ENCODE peak calls at places on chromosome 1, in six cellular contexts. T, C, V, S, O and L are unnamed samples.

GRCh38 chr1:32014199-32014936 is 700 bp downstream of the KHDRBS1 start:
- DNase-seq in T (peak), C (peak), V (peak), S (peak), O (peak), L (peak)

GRCh38 chr1:186286615-186287317 is 88.3 kb downstream of the TPR start:
- DNase-seq in T (peak), C (no peak), V (no peak), S (no peak), O (no peak), L (no peak)

GRCh38 chr1:233482388-233482787 is 131.5 kb upstream of the KCNK1 start:
- DNase-seq in T (no peak), C (no peak), V (no peak), S (no peak), O (no peak), L (no peak)

GRCh38 chr1:156767879-156768608 is 709 bp downstream of the PRCC start:
- DNase-seq in T (no peak), C (peak), V (peak), S (peak), O (peak), L (peak)

GRCh38 chr1:5622412-5622811 is 369.8 kb downstream of the NPHP4 start:
- DNase-seq in T (no peak), C (no peak), V (no peak), S (no peak), O (no peak), L (no peak)

GRCh38 chr1:20698195-20698910 is 19.5 kb downstream of the KIF17 start:
- DNase-seq in T (peak), C (no peak), V (no peak), S (no peak), O (peak), L (no peak)

GRCh38 chr1:26538480-26539412 is 9.2 kb downstream of the RPS6KA1 start:
- DNase-seq in T (peak), C (no peak), V (peak), S (peak), O (peak), L (peak)

GRCh38 chr1:22619252-22619651 is 17.2 kb upstream of the C1QA start:
- DNase-seq in T (no peak), C (no peak), V (no peak), S (no peak), O (no peak), L (no peak)

GRCh38 chr1:45216861-45217260 is 10.5 kb upstream of the ZSWIM5 start:
- DNase-seq in T (no peak), C (no peak), V (no peak), S (no peak), O (peak), L (no peak)

GRCh38 chr1:149848811-149849210 is 50.6 kb upstream of the BOLA1 start:
- DNase-seq in T (no peak), C (no peak), V (no peak), S (no peak), O (peak), L (peak)

GRCh38 chr1:221439734-221440436 is 302.0 kb downstream of the DUSP10 start:
- DNase-seq in T (peak), C (no peak), V (no peak), S (no peak), O (peak), L (peak)

GRCh38 chr1:74363220-74363619 is 128.0 kb downstream of the TNNI3K start:
- DNase-seq in T (no peak), C (no peak), V (no peak), S (no peak), O (no peak), L (no peak)

GRCh38 chr1:43554444-43554992 is 23.8 kb downstream of the PTPRF start:
- DNase-seq in T (peak), C (no peak), V (peak), S (no peak), O (peak), L (no peak)

GRCh38 chr1:153985341-153985912 is 712 bp downstream of the RAB13 start:
- DNase-seq in T (peak), C (no peak), V (peak), S (peak), O (peak), L (no peak)

GRCh38 chr1:214372092-214372491 is 91.1 kb downstream of the SMYD2 start:
- DNase-seq in T (no peak), C (no peak), V (no peak), S (no peak), O (peak), L (no peak)

GRCh38 chr1:173444757-173445156 is 32.4 kb upstream of the PRDX6 start:
- DNase-seq in T (no peak), C (no peak), V (no peak), S (no peak), O (no peak), L (peak)

GRCh38 chr1:184101116-184101515 is 49.6 kb downstream of the TSEN15 start:
- DNase-seq in T (no peak), C (no peak), V (no peak), S (no peak), O (no peak), L (no peak)

GRCh38 chr1:20725189-20726106 is 7.1 kb downstream of the SH2D5 start:
- DNase-seq in T (peak), C (no peak), V (peak), S (no peak), O (peak), L (no peak)

GRCh38 chr1:111541721-111542120 is 38.3 kb upstream of the ADORA3 start:
- DNase-seq in T (peak), C (no peak), V (no peak), S (no peak), O (peak), L (peak)

GRCh38 chr1:21854090-21854750 is 42.2 kb downstream of the LDLRAD2 start:
- DNase-seq in T (no peak), C (no peak), V (no peak), S (no peak), O (no peak), L (no peak)

GRCh38 chr1:234968470-234968869 is 160.2 kb downstream of the TOMM20 start:
- DNase-seq in T (no peak), C (no peak), V (no peak), S (no peak), O (no peak), L (peak)

GRCh38 chr1:63713627-63714481 is 60.0 kb upstream of the ROR1 start:
- DNase-seq in T (peak), C (no peak), V (peak), S (no peak), O (no peak), L (no peak)

GRCh38 chr1:79044974-79045650 is 38.6 kb upstream of the ADGRL4 start:
- DNase-seq in T (no peak), C (no peak), V (peak), S (peak), O (peak), L (no peak)

GRCh38 chr1:56094168-56094567 is 485.2 kb downstream of the PLPP3 start:
- DNase-seq in T (no peak), C (no peak), V (no peak), S (no peak), O (no peak), L (no peak)

GRCh38 chr1:218034464-218034863 is 250.6 kb upstream of the RRP15 start:
- DNase-seq in T (no peak), C (peak), V (peak), S (no peak), O (peak), L (no peak)

GRCh38 chr1:23854568-23854967 is 13.5 kb downstream of the FUCA1 start:
- DNase-seq in T (no peak), C (no peak), V (no peak), S (no peak), O (peak), L (no peak)

GRCh38 chr1:82392513-82392912 is 591.8 kb downstream of the ADGRL2 start:
- DNase-seq in T (peak), C (no peak), V (no peak), S (no peak), O (no peak), L (no peak)

GRCh38 chr1:201346337-201346939 is 31.0 kb downstream of the TNNT2 start:
- DNase-seq in T (peak), C (peak), V (peak), S (peak), O (peak), L (peak)

GRCh38 chr1:52632732-52633290 is at the start of gene SHISAL2A:
- DNase-seq in T (no peak), C (peak), V (peak), S (peak), O (peak), L (peak)

GRCh38 chr1:175090775-175091174 is 23.1 kb downstream of the TNN start:
- DNase-seq in T (no peak), C (no peak), V (no peak), S (no peak), O (no peak), L (no peak)

GRCh38 chr1:65881070-65881594 is 88.4 kb downstream of the PDE4B start:
- DNase-seq in T (peak), C (no peak), V (no peak), S (no peak), O (peak), L (no peak)

GRCh38 chr1:181100015-181100905 is 11.8 kb downstream of the IER5 start:
- DNase-seq in T (no peak), C (no peak), V (no peak), S (no peak), O (peak), L (peak)

GRCh38 chr1:24155011-24155782 is 12.3 kb upstream of the IL22RA1 start:
- DNase-seq in T (no peak), C (no peak), V (peak), S (peak), O (peak), L (no peak)

GRCh38 chr1:78255849-78256248 is 210.1 kb downstream of the GIPC2 start:
- DNase-seq in T (no peak), C (no peak), V (no peak), S (no peak), O (no peak), L (no peak)

GRCh38 chr1:154992721-154993571 is 440 bp upstream of the LENEP start:
- DNase-seq in T (peak), C (no peak), V (peak), S (peak), O (peak), L (no peak)

GRCh38 chr1:158686430-158687009 is at the start of gene SPTA1:
- DNase-seq in T (no peak), C (no peak), V (no peak), S (no peak), O (peak), L (no peak)

GRCh38 chr1:51902456-51902855 is 23.9 kb upstream of the NRDC start:
- DNase-seq in T (no peak), C (no peak), V (no peak), S (no peak), O (no peak), L (peak)

GRCh38 chr1:224534731-224535130 is 81.4 kb upstream of the CNIH3 start:
- DNase-seq in T (no peak), C (no peak), V (no peak), S (no peak), O (no peak), L (no peak)

GRCh38 chr1:153652795-153653507 is 5.6 kb upstream of the SNAPIN start:
- DNase-seq in T (peak), C (no peak), V (no peak), S (no peak), O (peak), L (peak)

GRCh38 chr1:113390871-113391642 is 742 bp downstream of the MAGI3 start:
- DNase-seq in T (no peak), C (no peak), V (peak), S (peak), O (peak), L (peak)
- H3K23ac ChIP-seq in T (peak), C (peak), V (no peak), S (no peak), O (no peak), L (no peak)

GRCh38 chr1:248838357-248839167 is 538 bp downstream of the ZNF672 start:
- DNase-seq in T (peak), C (peak), V (peak), S (peak), O (peak), L (peak)
- H3K23ac ChIP-seq in T (peak), C (peak), V (no peak), S (no peak), O (peak), L (no peak)

GRCh38 chr1:226937940-226938725 is 2.0 kb upstream of the COQ8A start:
- DNase-seq in T (no peak), C (no peak), V (no peak), S (no peak), O (no peak), L (peak)

GRCh38 chr1:226940806-226941067 is 643 bp downstream of the COQ8A start:
- DNase-seq in T (no peak), C (no peak), V (no peak), S (no peak), O (no peak), L (no peak)

GRCh38 chr1:226938903-226939438 is 1.1 kb upstream of the COQ8A start:
- DNase-seq in T (peak), C (no peak), V (no peak), S (no peak), O (peak), L (peak)

GRCh38 chr1:226939439-226940028 is 560 bp upstream of the COQ8A start:
- DNase-seq in T (no peak), C (no peak), V (no peak), S (no peak), O (no peak), L (peak)

GRCh38 chr1:226940029-226940805 is at the start of gene COQ8A:
- DNase-seq in T (peak), C (peak), V (peak), S (peak), O (peak), L (peak)
- H3K23ac ChIP-seq in T (peak), C (peak), V (no peak), S (no peak), O (no peak), L (no peak)

GRCh38 chr1:236064674-236065508 is at the start of gene NID1:
- DNase-seq in T (peak), C (peak), V (peak), S (peak), O (peak), L (peak)
- H3K23ac ChIP-seq in T (peak), C (peak), V (no peak), S (no peak), O (no peak), L (no peak)

DNA sequence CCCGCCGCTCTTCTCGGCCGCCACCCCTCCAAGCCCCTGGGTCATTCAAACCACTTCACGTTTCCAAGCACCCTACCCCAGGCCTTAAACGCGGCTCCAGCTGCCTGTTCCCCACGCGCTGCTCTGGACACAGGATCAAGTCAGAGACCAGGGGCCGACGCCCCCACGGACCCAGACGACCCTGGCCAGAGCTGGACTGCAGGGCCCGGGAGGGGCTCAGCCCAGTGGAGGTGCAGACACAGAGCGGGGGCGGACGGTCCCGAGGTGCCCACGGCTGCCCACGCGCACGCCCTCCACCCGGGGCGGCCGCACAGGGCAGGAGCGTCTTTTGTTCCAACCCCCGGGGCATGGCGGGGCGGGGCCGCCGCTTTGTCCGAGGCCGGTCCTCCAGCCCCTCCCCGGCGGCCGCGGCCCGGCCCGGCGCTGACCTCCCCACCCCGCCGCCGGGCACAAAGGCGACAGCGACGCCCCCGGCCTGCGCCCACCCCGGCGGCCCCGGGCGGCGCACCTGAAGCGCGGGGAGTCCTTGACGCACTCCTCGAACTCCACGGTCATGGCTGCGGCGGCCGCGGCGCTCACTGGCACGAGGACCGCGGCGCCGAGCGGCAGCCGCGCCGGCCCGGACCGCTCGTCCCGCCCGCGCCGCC is 346 bp downstream of the ACAP3 start:
- DNase-seq in T (no peak), C (no peak), V (no peak), S (no peak), O (no peak), L (peak)
- H3K23ac ChIP-seq in T (peak), C (peak), V (no peak), S (no peak), O (no peak), L (no peak)

GRCh38 chr1:37692078-37692833 is at the start of gene CDCA8:
- DNase-seq in T (peak), C (peak), V (peak), S (peak), O (peak), L (peak)
- H3K23ac ChIP-seq in T (no peak), C (peak), V (no peak), S (no peak), O (peak), L (no peak)

DNA sequence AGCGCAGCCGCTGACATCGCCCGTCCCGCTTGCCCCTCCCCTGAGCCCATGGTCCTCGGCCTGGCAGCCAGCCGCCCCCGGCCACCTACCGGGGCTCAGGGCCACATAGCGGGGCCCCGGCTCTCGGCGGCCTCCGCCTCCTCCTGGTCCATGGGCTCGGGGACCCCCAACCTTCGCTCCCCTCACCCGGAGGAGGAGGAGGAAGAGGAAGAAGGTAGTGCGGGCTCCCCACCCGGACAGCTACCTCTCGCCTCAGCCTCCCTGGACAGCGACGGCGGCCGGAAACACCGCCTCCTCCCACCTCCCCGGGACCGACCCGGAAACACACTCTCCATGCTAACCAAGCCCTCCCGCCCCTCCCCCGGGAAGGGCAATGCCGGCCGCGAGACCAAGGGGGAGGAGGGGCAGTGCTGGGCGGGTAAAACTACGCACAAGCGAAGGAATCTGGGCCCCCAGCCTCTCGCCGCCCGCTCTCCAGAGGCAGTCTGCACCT is at the start of gene KIAA0319L:
- DNase-seq in T (peak), C (no peak), V (peak), S (peak), O (no peak), L (peak)
- H3K23ac ChIP-seq in T (peak), C (peak), V (no peak), S (no peak), O (no peak), L (no peak)

GRCh38 chr1:50427818-50428779 is 4.9 kb upstream of the DMRTA2 start:
- DNase-seq in T (no peak), C (peak), V (peak), S (peak), O (peak), L (no peak)
- H3K23ac ChIP-seq in T (peak), C (no peak), V (no peak), S (no peak), O (no peak), L (no peak)

DNA sequence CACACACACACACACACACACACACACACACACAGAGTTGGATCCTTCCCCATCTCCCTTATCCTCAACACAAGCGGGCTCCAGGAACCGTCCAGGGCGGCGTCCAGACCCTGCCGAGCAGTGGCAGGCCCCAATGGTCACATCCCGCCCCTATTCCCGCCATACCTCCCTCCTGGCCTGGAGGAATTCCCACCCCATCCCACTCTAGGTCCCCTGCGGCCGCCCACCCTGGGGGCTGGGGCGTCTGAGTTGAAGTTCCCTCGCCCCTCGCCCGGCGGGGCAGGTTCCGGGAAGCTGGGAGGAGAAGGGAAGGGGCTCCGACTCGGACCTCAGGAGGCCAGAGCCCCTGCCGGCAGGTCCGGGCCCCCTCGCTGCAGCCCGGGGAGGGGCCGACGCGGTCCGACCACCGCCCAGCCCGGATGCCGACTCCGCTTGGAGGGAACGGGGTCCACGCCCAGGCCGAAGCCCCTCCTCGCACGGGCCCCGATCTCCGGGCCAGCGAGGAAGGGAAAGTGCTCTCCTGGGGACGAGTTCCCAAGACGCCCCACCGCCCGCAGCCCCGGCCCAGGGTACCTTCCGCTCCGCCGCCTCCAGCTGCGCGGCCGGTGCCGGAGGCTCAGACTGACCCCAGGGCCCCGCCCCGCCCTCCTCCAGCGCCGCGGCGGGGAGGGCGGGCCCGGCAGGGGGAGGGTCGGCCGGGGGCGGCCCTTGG is at the start of gene RHOC:
- DNase-seq in T (peak), C (peak), V (peak), S (peak), O (peak), L (peak)
- H3K23ac ChIP-seq in T (peak), C (peak), V (no peak), S (no peak), O (peak), L (no peak)